ENCODE peak calls at places on chromosomes 16 and 17, in nine cellular contexts. V is T1000; I is activated T-cell treated with anti-CD3 and anti-CD28 coated beads for 1 hour; X is NCI-H1105 treated with DMSO at 0.1 percent for 48 hours; Q is stimulated activated CD8-positive, alpha-beta memory T cell treated with anti-CD3 and anti-CD28 coated beads, Interleukin-7, amount 100 ng/mL, for 1 hour; T is upper lobe of right lung; E is fibroblast of the conjunctiva; J is cardiac fibroblast; O is effector CD4-positive, alpha-beta T cell. Y is an unnamed sample.
A peak's percentile ranks its signal among the peaks of the same experiment; 100 is the strongest.

GRCh38 chr16:51465026-51465425 is 314.0 kb upstream of the SALL1 start:
- DNase-seq in V (peak; percentile 11), I (no peak), X (no peak), Q (no peak), T (no peak), E (no peak), J (peak; percentile 19), O (no peak), Y (no peak)

GRCh38 chr16:46908540-46909372 is 24.6 kb downstream of the GPT2 start:
- DNase-seq in V (no peak), I (peak; percentile 59), X (peak; percentile 78), Q (peak; percentile 34), T (no peak), E (peak; percentile 43), J (peak; percentile 73), O (peak; percentile 59), Y (no peak)

GRCh38 chr17:78383725-78384471 is 5.4 kb downstream of the PGS1 start:
- DNase-seq in V (no peak), I (no peak), X (no peak), Q (no peak), T (peak; percentile 90), E (peak; percentile 88), J (peak; percentile 99), O (no peak), Y (peak; percentile 49)

GRCh38 chr16:73066927-73067670 is 19.2 kb upstream of the ZFHX3 start:
- DNase-seq in V (no peak), I (no peak), X (no peak), Q (no peak), T (no peak), E (no peak), J (peak; percentile 77), O (no peak), Y (no peak)

GRCh38 chr17:71900830-71901229 is 220.0 kb upstream of the SOX9 start:
- DNase-seq in V (peak; percentile 38), I (no peak), X (no peak), Q (no peak), T (no peak), E (no peak), J (no peak), O (no peak), Y (no peak)

GRCh38 chr17:29613371-29613837 is 9.3 kb downstream of the CORO6 start:
- DNase-seq in V (no peak), I (peak; percentile 91), X (no peak), Q (peak; percentile 88), T (peak; percentile 95), E (peak; percentile 81), J (peak; percentile 93), O (peak; percentile 92), Y (no peak)

GRCh38 chr17:82932146-82933005 is 92.6 kb upstream of the ZNF750 start:
- DNase-seq in V (no peak), I (no peak), X (no peak), Q (no peak), T (peak; percentile 50), E (no peak), J (peak; percentile 31), O (no peak), Y (no peak)

GRCh38 chr16:11679250-11679649 is 11.0 kb downstream of the SNN start:
- DNase-seq in V (no peak), I (no peak), X (no peak), Q (no peak), T (peak; percentile 40), E (no peak), J (no peak), O (no peak), Y (no peak)

GRCh38 chr17:82767041-82767754 is 15.3 kb downstream of the TBCD start:
- DNase-seq in V (no peak), I (peak; percentile 39), X (no peak), Q (no peak), T (no peak), E (no peak), J (peak; percentile 62), O (peak; percentile 27), Y (no peak)

GRCh38 chr17:63406689-63407330 is 39.3 kb downstream of the CYB561 start:
- DNase-seq in V (peak; percentile 85), I (peak; percentile 50), X (peak; percentile 84), Q (peak; percentile 33), T (no peak), E (peak; percentile 91), J (peak; percentile 95), O (peak; percentile 65), Y (no peak)

GRCh38 chr17:28725166-28725659 is 820 bp downstream of the TLCD1 start:
- DNase-seq in V (no peak), I (no peak), X (peak; percentile 41), Q (no peak), T (no peak), E (no peak), J (peak; percentile 54), O (no peak), Y (no peak)

GRCh38 chr16:30499284-30499683 is 26.7 kb downstream of the ITGAL start:
- DNase-seq in V (no peak), I (no peak), X (no peak), Q (no peak), T (no peak), E (no peak), J (no peak), O (no peak), Y (no peak)

GRCh38 chr17:66942453-66943264 is 21.8 kb upstream of the CACNG4 start:
- DNase-seq in V (no peak), I (no peak), X (no peak), Q (no peak), T (peak; percentile 11), E (no peak), J (no peak), O (no peak), Y (no peak)

GRCh38 chr17:57703273-57703672 is 41.8 kb downstream of the CCDC182 start:
- DNase-seq in V (no peak), I (no peak), X (no peak), Q (no peak), T (no peak), E (no peak), J (no peak), O (no peak), Y (no peak)

GRCh38 chr17:56850591-56850990 is 16.6 kb downstream of the DGKE start:
- DNase-seq in V (no peak), I (no peak), X (no peak), Q (no peak), T (no peak), E (no peak), J (no peak), O (no peak), Y (no peak)

GRCh38 chr17:19238167-19238505 is 970 bp downstream of the EPN2 start:
- DNase-seq in V (peak; percentile 2), I (peak; percentile 1), X (peak; percentile 30), Q (no peak), T (peak; percentile 78), E (no peak), J (no peak), O (no peak), Y (no peak)

GRCh38 chr17:72115789-72116520 is 4.9 kb upstream of the SOX9 start:
- DNase-seq in V (no peak), I (no peak), X (no peak), Q (no peak), T (no peak), E (no peak), J (no peak), O (no peak), Y (no peak)

GRCh38 chr17:32445075-32445427 is 741 bp downstream of the PSMD11 start:
- DNase-seq in V (no peak), I (peak; percentile 14), X (no peak), Q (no peak), T (no peak), E (peak; percentile 16), J (peak; percentile 63), O (no peak), Y (no peak)

GRCh38 chr17:66398059-66398458 is 95.6 kb downstream of the PRKCA start:
- DNase-seq in V (no peak), I (no peak), X (no peak), Q (no peak), T (no peak), E (no peak), J (no peak), O (no peak), Y (no peak)

GRCh38 chr17:77307479-77308198 is 166.9 kb downstream of the SEC14L1 start:
- DNase-seq in V (no peak), I (no peak), X (no peak), Q (no peak), T (no peak), E (no peak), J (no peak), O (no peak), Y (no peak)

GRCh38 chr17:42508426-42509164 is 27.4 kb upstream of the NAGLU start:
- DNase-seq in V (no peak), I (no peak), X (no peak), Q (no peak), T (peak; percentile 5), E (no peak), J (no peak), O (no peak), Y (no peak)

GRCh38 chr17:31321481-31321880 is at the start of gene EVI2A:
- DNase-seq in V (no peak), I (peak; percentile 57), X (no peak), Q (peak; percentile 56), T (no peak), E (no peak), J (peak; percentile 81), O (peak; percentile 73), Y (no peak)

GRCh38 chr16:77336637-77337036 is 98.2 kb downstream of the ADAMTS18 start:
- DNase-seq in V (no peak), I (no peak), X (no peak), Q (no peak), T (no peak), E (no peak), J (peak; percentile 13), O (no peak), Y (no peak)

GRCh38 chr17:4944163-4944553 is 4.1 kb downstream of the RNF167 start:
- DNase-seq in V (no peak), I (no peak), X (no peak), Q (no peak), T (no peak), E (no peak), J (no peak), O (peak; percentile 37), Y (no peak)

GRCh38 chr17:38783227-38783626 is 16.1 kb downstream of the PIP4K2B start:
- DNase-seq in V (no peak), I (no peak), X (no peak), Q (no peak), T (no peak), E (no peak), J (no peak), O (no peak), Y (no peak)

GRCh38 chr17:72988451-72988850 is 104.0 kb downstream of the SLC39A11 start:
- DNase-seq in V (no peak), I (no peak), X (no peak), Q (no peak), T (no peak), E (no peak), J (no peak), O (no peak), Y (no peak)

GRCh38 chr16:69861276-69862030 is 89.7 kb upstream of the CLEC18A start:
- DNase-seq in V (no peak), I (no peak), X (peak; percentile 1), Q (no peak), T (no peak), E (no peak), J (peak; percentile 88), O (no peak), Y (no peak)

GRCh38 chr17:73304438-73304837 is 7.4 kb downstream of the CDC42EP4 start:
- DNase-seq in V (no peak), I (no peak), X (no peak), Q (no peak), T (no peak), E (no peak), J (no peak), O (no peak), Y (no peak)

GRCh38 chr17:2177235-2177811 is 122.4 kb downstream of the HIC1 start:
- DNase-seq in V (no peak), I (no peak), X (no peak), Q (no peak), T (no peak), E (no peak), J (peak; percentile 14), O (no peak), Y (no peak)

GRCh38 chr16:13915033-13915635 is 4.8 kb upstream of the ERCC4 start:
- DNase-seq in V (no peak), I (no peak), X (no peak), Q (no peak), T (no peak), E (no peak), J (no peak), O (no peak), Y (no peak)

GRCh38 chr17:18106211-18106610 is 2.3 kb upstream of the MYO15A start:
- DNase-seq in V (no peak), I (no peak), X (no peak), Q (no peak), T (no peak), E (no peak), J (no peak), O (no peak), Y (no peak)